ENCODE peak calls at places on chromosome X, in seven cellular contexts. V is CD8-positive, alpha-beta memory T cell; R is fibroblast of the aortic adventitia; B is stimulated activated CD4-positive, alpha-beta T cell treated with anti-CD3 and anti-CD28 coated beads, TNF-alpha, amount 100 ng/mL, for 48 hours; H is GM12891; O is stimulated activated CD8-positive, alpha-beta memory T cell treated with anti-CD3 and anti-CD28 coated beads, Interleukin-2, amount 100 ng/mL, for 1 hour; K is H4. F is an unnamed sample.

GRCh38 chrX:13990126-13990525 is 39.6 kb downstream of the GEMIN8 start:
- DNase-seq in V (no peak), R (no peak), H (no peak), K (no peak), O (no peak), B (no peak), F (no peak)

GRCh38 chrX:110748256-110748811 is 47.3 kb downstream of the CHRDL1 start:
- DNase-seq in O (no peak), H (no peak), K (no peak), B (no peak), V (no peak), R (no peak), F (no peak)

GRCh38 chrX:123959281-123960063 is 2.0 kb upstream of the STAG2 start:
- DNase-seq in H (no peak), V (no peak), B (no peak), O (no peak), K (peak; percentile 20), R (peak; percentile 46), F (no peak)

GRCh38 chrX:141732031-141732430 is 33.5 kb upstream of the SPANXD start:
- DNase-seq in R (no peak), K (no peak), O (no peak), H (no peak), V (no peak), B (no peak), F (no peak)

GRCh38 chrX:10387011-10387410 is 230.2 kb downstream of the CLCN4 start:
- DNase-seq in K (no peak), B (no peak), V (no peak), R (peak; percentile 21), H (no peak), O (no peak), F (no peak)

GRCh38 chrX:87067795-87068194 is 449.8 kb upstream of the KLHL4 start:
- DNase-seq in V (no peak), B (no peak), K (no peak), O (no peak), H (no peak), R (no peak), F (no peak)

GRCh38 chrX:136850441-136851175 is 29.9 kb downstream of the RBMX start:
- DNase-seq in V (no peak), O (no peak), R (no peak), K (no peak), H (no peak), B (no peak), F (no peak)

GRCh38 chrX:20514358-20514757 is 247.6 kb upstream of the RPS6KA3 start:
- DNase-seq in R (peak; percentile 52), V (no peak), O (no peak), B (no peak), K (peak; percentile 78), H (no peak), F (peak; percentile 34)

GRCh38 chrX:150594584-150594983 is 26.2 kb downstream of the MTM1 start:
- DNase-seq in O (no peak), V (no peak), B (no peak), H (no peak), K (no peak), R (no peak), F (no peak)

GRCh38 chrX:152958047-152958446 is 35.9 kb downstream of the PNMA5 start:
- DNase-seq in R (no peak), V (no peak), O (no peak), K (no peak), H (no peak), B (no peak), F (no peak)

GRCh38 chrX:147891886-147892285 is 19.8 kb upstream of the FMR1 start:
- DNase-seq in R (peak; percentile 31), V (no peak), B (no peak), H (no peak), O (no peak), K (no peak), F (no peak)

GRCh38 chrX:136608295-136608933 is 39.5 kb upstream of the CD40LG start:
- DNase-seq in V (peak; percentile 39), R (peak; percentile 30), O (no peak), K (peak; percentile 9), H (no peak), B (no peak), F (no peak)

GRCh38 chrX:7202206-7202605 is 54.3 kb upstream of the PUDP start:
- DNase-seq in R (no peak), V (no peak), O (no peak), K (no peak), B (no peak), H (no peak), F (no peak)

GRCh38 chrX:47247206-47247998 is 14.6 kb downstream of the USP11 start:
- DNase-seq in K (peak; percentile 17), V (no peak), H (no peak), O (no peak), R (no peak), B (no peak), F (peak; percentile 34)

GRCh38 chrX:7147431-7147977 is at the start of gene STS:
- DNase-seq in K (peak; percentile 4), H (no peak), R (peak; percentile 35), O (no peak), B (peak; percentile 0), V (no peak), F (no peak)

GRCh38 chrX:50805316-50805715 is 8.7 kb downstream of the SHROOM4 start:
- DNase-seq in R (no peak), B (no peak), V (no peak), K (no peak), O (no peak), H (no peak), F (no peak)

GRCh38 chrX:22365460-22365859 is 92.7 kb downstream of the CBLL2 start:
- DNase-seq in H (no peak), R (peak; percentile 87), V (no peak), K (peak; percentile 42), O (no peak), B (no peak), F (peak; percentile 65)

GRCh38 chrX:68568136-68568535 is 69.3 kb downstream of the YIPF6 start:
- DNase-seq in V (no peak), H (no peak), B (no peak), O (no peak), K (no peak), R (no peak), F (no peak)

GRCh38 chrX:13376857-13377441 is 57.1 kb upstream of the ATXN3L start:
- DNase-seq in R (peak; percentile 100), K (peak; percentile 91), H (no peak), V (no peak), B (no peak), O (no peak), F (peak; percentile 96)

GRCh38 chrX:150143721-150144440 is 205.6 kb upstream of the EOLA2 start:
- DNase-seq in R (no peak), K (no peak), O (no peak), B (no peak), V (no peak), H (no peak), F (no peak)

F was measured in astrocyte of the cerebellum.